ENCODE peak calls at places on chromosome 11, in nine cellular contexts. One of them, this sample, is unnamed.
A peak's percentile ranks its signal among the peaks of the same experiment; 100 is the strongest.

GRCh38 chr11:108496643-108497256 is 1.4 kb downstream of the POGLUT3 start:
- DNase-seq in right lobe of liver: no peak
- DNase-seq in uterus: no peak
- DNase-seq in esophagus squamous epithelium: no peak
- DNase-seq in fibroblast of lung: peak; percentile 52
- DNase-seq in esophagus muscularis mucosa: no peak
- DNase-seq in endodermal cell: no peak
- DNase-seq in GM06990: no peak
- DNase-seq in psoas muscle: no peak
- DNase-seq in this sample: no peak

GRCh38 chr11:111736621-111737055 is 29.6 kb downstream of the PPP2R1B start:
- DNase-seq in right lobe of liver: no peak
- DNase-seq in uterus: no peak
- DNase-seq in esophagus squamous epithelium: no peak
- DNase-seq in fibroblast of lung: no peak
- DNase-seq in esophagus muscularis mucosa: no peak
- DNase-seq in endodermal cell: no peak
- DNase-seq in GM06990: no peak
- DNase-seq in psoas muscle: no peak
- DNase-seq in this sample: no peak

GRCh38 chr11:116970485-116971292 is 127.5 kb downstream of the SIK3 start:
- DNase-seq in right lobe of liver: no peak
- DNase-seq in uterus: no peak
- DNase-seq in esophagus squamous epithelium: no peak
- DNase-seq in fibroblast of lung: no peak
- DNase-seq in esophagus muscularis mucosa: no peak
- DNase-seq in endodermal cell: no peak
- DNase-seq in GM06990: no peak
- DNase-seq in psoas muscle: no peak
- DNase-seq in this sample: no peak

GRCh38 chr11:68525930-68526329 is 65.4 kb downstream of the PPP6R3 start:
- DNase-seq in right lobe of liver: no peak
- DNase-seq in uterus: no peak
- DNase-seq in esophagus squamous epithelium: no peak
- DNase-seq in fibroblast of lung: peak; percentile 72
- DNase-seq in esophagus muscularis mucosa: no peak
- DNase-seq in endodermal cell: no peak
- DNase-seq in GM06990: no peak
- DNase-seq in psoas muscle: no peak
- DNase-seq in this sample: no peak

GRCh38 chr11:113395782-113396336 is 8.3 kb downstream of the ANKK1 start:
- DNase-seq in right lobe of liver: no peak
- DNase-seq in uterus: no peak
- DNase-seq in esophagus squamous epithelium: no peak
- DNase-seq in fibroblast of lung: no peak
- DNase-seq in esophagus muscularis mucosa: no peak
- DNase-seq in endodermal cell: no peak
- DNase-seq in GM06990: no peak
- DNase-seq in psoas muscle: no peak
- DNase-seq in this sample: no peak

GRCh38 chr11:92276773-92277172 is 52.2 kb downstream of the FAT3 start:
- DNase-seq in right lobe of liver: no peak
- DNase-seq in uterus: no peak
- DNase-seq in esophagus squamous epithelium: no peak
- DNase-seq in fibroblast of lung: peak; percentile 47
- DNase-seq in esophagus muscularis mucosa: peak; percentile 26
- DNase-seq in endodermal cell: no peak
- DNase-seq in GM06990: no peak
- DNase-seq in psoas muscle: no peak
- DNase-seq in this sample: no peak

GRCh38 chr11:113697075-113697474 is 9.0 kb downstream of the TMPRSS5 start:
- DNase-seq in right lobe of liver: no peak
- DNase-seq in uterus: no peak
- DNase-seq in esophagus squamous epithelium: no peak
- DNase-seq in fibroblast of lung: no peak
- DNase-seq in esophagus muscularis mucosa: no peak
- DNase-seq in endodermal cell: no peak
- DNase-seq in GM06990: no peak
- DNase-seq in psoas muscle: no peak
- DNase-seq in this sample: no peak

GRCh38 chr11:78416285-78417174 is 1.1 kb downstream of the GAB2 start:
- DNase-seq in right lobe of liver: peak; percentile 90
- DNase-seq in uterus: peak; percentile 88
- DNase-seq in esophagus squamous epithelium: peak; percentile 23
- DNase-seq in fibroblast of lung: peak; percentile 80
- DNase-seq in esophagus muscularis mucosa: peak; percentile 97
- DNase-seq in endodermal cell: peak; percentile 93
- DNase-seq in GM06990: peak; percentile 85
- DNase-seq in psoas muscle: peak; percentile 88
- DNase-seq in this sample: peak; percentile 96

GRCh38 chr11:65546217-65546958 is 11.8 kb downstream of the LTBP3 start:
- DNase-seq in right lobe of liver: peak; percentile 98
- DNase-seq in uterus: peak; percentile 72
- DNase-seq in esophagus squamous epithelium: peak; percentile 73
- DNase-seq in fibroblast of lung: no peak
- DNase-seq in esophagus muscularis mucosa: peak; percentile 97
- DNase-seq in endodermal cell: peak; percentile 99
- DNase-seq in GM06990: peak; percentile 92
- DNase-seq in psoas muscle: peak; percentile 79
- DNase-seq in this sample: peak; percentile 99

GRCh38 chr11:17593466-17594245 is 46.6 kb downstream of the OTOG start:
- DNase-seq in right lobe of liver: no peak
- DNase-seq in uterus: no peak
- DNase-seq in esophagus squamous epithelium: no peak
- DNase-seq in fibroblast of lung: no peak
- DNase-seq in esophagus muscularis mucosa: no peak
- DNase-seq in endodermal cell: peak; percentile 40
- DNase-seq in GM06990: no peak
- DNase-seq in psoas muscle: no peak
- DNase-seq in this sample: peak; percentile 22

GRCh38 chr11:14418801-14419417 is 59.9 kb upstream of the RRAS2 start:
- DNase-seq in right lobe of liver: no peak
- DNase-seq in uterus: no peak
- DNase-seq in esophagus squamous epithelium: no peak
- DNase-seq in fibroblast of lung: no peak
- DNase-seq in esophagus muscularis mucosa: no peak
- DNase-seq in endodermal cell: peak; percentile 75
- DNase-seq in GM06990: no peak
- DNase-seq in psoas muscle: no peak
- DNase-seq in this sample: peak; percentile 44

GRCh38 chr11:123235687-123236261 is 40.7 kb upstream of the CLMP start:
- DNase-seq in right lobe of liver: no peak
- DNase-seq in uterus: peak; percentile 63
- DNase-seq in esophagus squamous epithelium: no peak
- DNase-seq in fibroblast of lung: peak; percentile 27
- DNase-seq in esophagus muscularis mucosa: no peak
- DNase-seq in endodermal cell: no peak
- DNase-seq in GM06990: no peak
- DNase-seq in psoas muscle: no peak
- DNase-seq in this sample: no peak
- TF ChIP-seq CTCF in right lobe of liver: no peak
- TF ChIP-seq CTCF in uterus: peak; percentile 33
- TF ChIP-seq CTCF in esophagus squamous epithelium: no peak
- TF ChIP-seq CTCF in fibroblast of lung: no peak
- TF ChIP-seq CTCF in esophagus muscularis mucosa: no peak
- TF ChIP-seq CTCF in endodermal cell: no peak
- TF ChIP-seq CTCF in GM06990: no peak
- TF ChIP-seq CTCF in psoas muscle: no peak
- TF ChIP-seq CTCF in this sample: no peak

GRCh38 chr11:35822815-35823495 is 120.9 kb upstream of the LDLRAD3 start:
- DNase-seq in right lobe of liver: no peak
- DNase-seq in uterus: no peak
- DNase-seq in esophagus squamous epithelium: no peak
- DNase-seq in fibroblast of lung: no peak
- DNase-seq in esophagus muscularis mucosa: no peak
- DNase-seq in endodermal cell: no peak
- DNase-seq in GM06990: no peak
- DNase-seq in psoas muscle: no peak
- DNase-seq in this sample: no peak

GRCh38 chr11:35825386-35825785 is 118.5 kb upstream of the LDLRAD3 start:
- DNase-seq in right lobe of liver: no peak
- DNase-seq in uterus: no peak
- DNase-seq in esophagus squamous epithelium: no peak
- DNase-seq in fibroblast of lung: no peak
- DNase-seq in esophagus muscularis mucosa: no peak
- DNase-seq in endodermal cell: no peak
- DNase-seq in GM06990: no peak
- DNase-seq in psoas muscle: no peak
- DNase-seq in this sample: no peak

GRCh38 chr11:35823742-35824298 is 120.0 kb upstream of the LDLRAD3 start:
- DNase-seq in right lobe of liver: no peak
- DNase-seq in uterus: no peak
- DNase-seq in esophagus squamous epithelium: no peak
- DNase-seq in fibroblast of lung: no peak
- DNase-seq in esophagus muscularis mucosa: no peak
- DNase-seq in endodermal cell: no peak
- DNase-seq in GM06990: no peak
- DNase-seq in psoas muscle: no peak
- DNase-seq in this sample: no peak

GRCh38 chr11:35815556-35816315 is 128.1 kb upstream of the LDLRAD3 start:
- DNase-seq in right lobe of liver: no peak
- DNase-seq in uterus: peak; percentile 52
- DNase-seq in esophagus squamous epithelium: no peak
- DNase-seq in fibroblast of lung: peak; percentile 23
- DNase-seq in esophagus muscularis mucosa: no peak
- DNase-seq in endodermal cell: no peak
- DNase-seq in GM06990: no peak
- DNase-seq in psoas muscle: no peak
- DNase-seq in this sample: no peak

DNA sequence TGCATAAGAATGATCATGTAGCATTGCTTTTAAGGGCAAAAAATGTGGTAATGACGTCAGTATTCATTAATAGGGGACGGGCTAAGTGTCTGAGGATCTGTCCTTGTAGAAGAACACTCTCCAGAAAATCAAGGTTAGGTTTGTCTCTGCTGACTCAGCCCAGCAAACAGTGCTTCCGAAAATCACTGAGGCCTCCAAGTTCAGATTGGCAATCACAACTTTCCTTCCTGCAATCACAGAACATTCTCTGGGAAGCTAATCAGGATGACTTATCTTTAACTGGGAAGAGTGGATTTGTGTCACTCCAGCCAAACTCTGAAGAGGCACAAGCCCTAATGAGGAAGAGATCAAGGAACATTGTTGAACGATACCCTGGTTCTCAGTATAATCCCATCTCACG is 123.2 kb upstream of the LDLRAD3 start:
- DNase-seq in right lobe of liver: no peak
- DNase-seq in uterus: no peak
- DNase-seq in esophagus squamous epithelium: no peak
- DNase-seq in fibroblast of lung: no peak
- DNase-seq in esophagus muscularis mucosa: no peak
- DNase-seq in endodermal cell: no peak
- DNase-seq in GM06990: no peak
- DNase-seq in psoas muscle: no peak
- DNase-seq in this sample: no peak
- H3K4me3 ChIP-seq in right lobe of liver: no peak overlapping the region
- H3K4me3 ChIP-seq in uterus: no peak overlapping the region
- H3K4me3 ChIP-seq in esophagus squamous epithelium: no peak overlapping the region
- H3K4me3 ChIP-seq in fibroblast of lung: no peak overlapping the region
- H3K4me3 ChIP-seq in esophagus muscularis mucosa: no peak overlapping the region
- H3K4me3 ChIP-seq in endodermal cell: no peak overlapping the region
- H3K4me3 ChIP-seq in GM06990: no peak overlapping the region
- H3K4me3 ChIP-seq in psoas muscle: no peak overlapping the region
- H3K4me3 ChIP-seq in this sample: no peak overlapping the region

GRCh38 chr11:61406991-61407728 is 14.8 kb downstream of the TMEM216 start:
- DNase-seq in right lobe of liver: no peak
- DNase-seq in uterus: no peak
- DNase-seq in esophagus squamous epithelium: no peak
- DNase-seq in fibroblast of lung: no peak
- DNase-seq in esophagus muscularis mucosa: no peak
- DNase-seq in endodermal cell: no peak
- DNase-seq in GM06990: no peak
- DNase-seq in psoas muscle: no peak
- DNase-seq in this sample: no peak
- H3K36me3 ChIP-seq in right lobe of liver: peaks cover 53% of the 10 kb centered on the region
- H3K36me3 ChIP-seq in uterus: no peaks in the 10 kb centered on the region
- H3K36me3 ChIP-seq in esophagus squamous epithelium: peaks cover 37% of the 10 kb centered on the region
- H3K36me3 ChIP-seq in fibroblast of lung: peaks cover 28% of the 10 kb centered on the region
- H3K36me3 ChIP-seq in esophagus muscularis mucosa: peaks cover 100% of the 10 kb centered on the region
- H3K36me3 ChIP-seq in endodermal cell: peaks cover 91% of the 10 kb centered on the region
- H3K36me3 ChIP-seq in GM06990: peaks cover 39% of the 10 kb centered on the region
- H3K36me3 ChIP-seq in psoas muscle: peaks cover 27% of the 10 kb centered on the region
- H3K36me3 ChIP-seq in this sample: peaks cover 6% of the 10 kb centered on the region

GRCh38 chr11:8059030-8059429 is 22.0 kb upstream of the TUB start:
- DNase-seq in right lobe of liver: no peak
- DNase-seq in uterus: no peak
- DNase-seq in esophagus squamous epithelium: no peak
- DNase-seq in fibroblast of lung: no peak
- DNase-seq in esophagus muscularis mucosa: no peak
- DNase-seq in endodermal cell: no peak
- DNase-seq in GM06990: no peak
- DNase-seq in psoas muscle: no peak
- DNase-seq in this sample: no peak

GRCh38 chr11:8056810-8057463 is 24.1 kb upstream of the TUB start:
- DNase-seq in right lobe of liver: peak; percentile 42
- DNase-seq in uterus: peak; percentile 88
- DNase-seq in esophagus squamous epithelium: no peak
- DNase-seq in fibroblast of lung: peak; percentile 49
- DNase-seq in esophagus muscularis mucosa: no peak
- DNase-seq in endodermal cell: no peak
- DNase-seq in GM06990: no peak
- DNase-seq in psoas muscle: peak; percentile 60
- DNase-seq in this sample: no peak

GRCh38 chr11:8055836-8056526 is 25.0 kb upstream of the TUB start:
- DNase-seq in right lobe of liver: no peak
- DNase-seq in uterus: no peak
- DNase-seq in esophagus squamous epithelium: no peak
- DNase-seq in fibroblast of lung: no peak
- DNase-seq in esophagus muscularis mucosa: no peak
- DNase-seq in endodermal cell: no peak
- DNase-seq in GM06990: no peak
- DNase-seq in psoas muscle: no peak
- DNase-seq in this sample: no peak

GRCh38 chr11:8058216-8058615 is 22.8 kb upstream of the TUB start:
- DNase-seq in right lobe of liver: no peak
- DNase-seq in uterus: no peak
- DNase-seq in esophagus squamous epithelium: no peak
- DNase-seq in fibroblast of lung: no peak
- DNase-seq in esophagus muscularis mucosa: no peak
- DNase-seq in endodermal cell: no peak
- DNase-seq in GM06990: no peak
- DNase-seq in psoas muscle: no peak
- DNase-seq in this sample: no peak

DNA sequence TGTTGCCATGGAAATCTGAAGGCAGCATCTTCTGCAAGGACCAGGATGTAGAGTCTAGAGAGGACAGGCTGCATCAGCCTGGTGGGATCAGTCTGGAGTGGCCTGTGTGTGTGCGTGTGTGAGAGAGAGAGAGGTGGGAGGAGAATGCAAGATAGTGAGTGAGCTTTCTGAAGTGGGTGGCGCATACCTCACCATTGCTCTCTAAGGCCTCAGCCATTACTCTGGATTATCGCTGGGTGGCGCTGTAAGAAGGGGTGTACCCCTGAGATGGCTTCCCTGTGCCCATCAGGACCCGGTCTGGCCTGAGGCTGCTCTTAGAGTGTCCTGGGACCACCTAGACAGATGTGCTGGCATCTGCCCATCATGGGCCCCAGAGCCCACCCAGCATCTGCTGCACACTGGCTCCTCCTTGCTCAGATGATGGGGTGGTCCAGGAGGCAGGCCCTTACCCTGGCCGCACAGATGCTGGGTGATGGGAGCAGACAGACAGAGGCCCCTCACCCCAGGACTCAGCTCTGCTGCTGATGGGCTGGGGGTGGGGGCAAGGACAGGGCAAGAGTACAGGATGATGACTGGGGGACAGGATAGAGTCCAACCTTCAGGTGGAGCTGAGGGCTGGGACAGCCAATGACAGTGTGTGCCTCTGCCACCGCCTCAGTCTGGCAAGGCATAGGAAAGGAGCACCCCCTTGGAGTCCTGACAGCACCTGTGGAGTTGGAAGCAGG is 25.7 kb upstream of the TUB start:
- DNase-seq in right lobe of liver: no peak
- DNase-seq in uterus: no peak
- DNase-seq in esophagus squamous epithelium: no peak
- DNase-seq in fibroblast of lung: no peak
- DNase-seq in esophagus muscularis mucosa: no peak
- DNase-seq in endodermal cell: peak; percentile 78
- DNase-seq in GM06990: no peak
- DNase-seq in psoas muscle: no peak
- DNase-seq in this sample: no peak
- TF ChIP-seq CTCF in right lobe of liver: no peak
- TF ChIP-seq CTCF in uterus: no peak
- TF ChIP-seq CTCF in esophagus squamous epithelium: no peak
- TF ChIP-seq CTCF in fibroblast of lung: peak; percentile 14
- TF ChIP-seq CTCF in esophagus muscularis mucosa: no peak
- TF ChIP-seq CTCF in endodermal cell: peak; percentile 72
- TF ChIP-seq CTCF in GM06990: peak; percentile 34
- TF ChIP-seq CTCF in psoas muscle: no peak
- TF ChIP-seq CTCF in this sample: no peak

This sample was measured in Caco-2.